ENCODE peak calls at places on chromosomes 5 and 9, in eight cellular contexts. C, R, S, A, O, W, X and G are unnamed samples.

GRCh38 chr9:79164396-79164795 is 407.4 kb upstream of the TLE4 start:
- DNase-seq in C (no peak), R (no peak), S (peak; percentile 70), A (no peak), O (no peak), W (no peak), X (no peak), G (no peak)

GRCh38 chr9:4262735-4263141 is 37.1 kb downstream of the GLIS3 start:
- DNase-seq in C (no peak), R (no peak), S (no peak), A (no peak), O (no peak), W (no peak), X (no peak), G (no peak)

GRCh38 chr5:63131618-63132285 is 553.1 kb downstream of the LRRC70 start:
- DNase-seq in C (no peak), R (no peak), S (no peak), A (no peak), O (no peak), W (no peak), X (no peak), G (no peak)

GRCh38 chr9:133713960-133714495 is 24.1 kb downstream of the SARDH start:
- DNase-seq in C (no peak), R (no peak), S (no peak), A (no peak), O (no peak), W (no peak), X (no peak), G (no peak)

GRCh38 chr5:71601222-71602026 is 14.3 kb downstream of the MCCC2 start:
- DNase-seq in C (peak; percentile 74), R (peak; percentile 63), S (peak; percentile 54), A (no peak), O (no peak), W (peak; percentile 33), X (no peak), G (peak; percentile 27)

GRCh38 chr9:125674981-125675973 is 31.7 kb downstream of the MAPKAP1 start:
- DNase-seq in C (no peak), R (no peak), S (no peak), A (peak; percentile 8), O (no peak), W (no peak), X (no peak), G (no peak)

GRCh38 chr9:36922548-36922947 is 111.5 kb downstream of the PAX5 start:
- DNase-seq in C (no peak), R (no peak), S (no peak), A (no peak), O (no peak), W (no peak), X (no peak), G (no peak)

GRCh38 chr9:87707805-87708500 is 18.0 kb upstream of the CTSL start:
- DNase-seq in C (no peak), R (no peak), S (no peak), A (no peak), O (no peak), W (no peak), X (no peak), G (no peak)

GRCh38 chr5:57033503-57033902 is 81.6 kb upstream of the MIER3 start:
- DNase-seq in C (no peak), R (no peak), S (no peak), A (no peak), O (no peak), W (no peak), X (no peak), G (no peak)

GRCh38 chr5:176812269-176813259 is 2.2 kb downstream of the UNC5A start:
- DNase-seq in C (no peak), R (peak; percentile 41), S (no peak), A (no peak), O (no peak), W (no peak), X (no peak), G (no peak)

GRCh38 chr5:172849636-172850453 is 15.8 kb downstream of the ERGIC1 start:
- DNase-seq in C (no peak), R (no peak), S (peak; percentile 86), A (no peak), O (peak; percentile 41), W (no peak), X (no peak), G (no peak)

GRCh38 chr9:97474373-97474925 is 27.0 kb upstream of the TMOD1 start:
- DNase-seq in C (no peak), R (no peak), S (no peak), A (no peak), O (no peak), W (no peak), X (no peak), G (no peak)